ENCODE peak calls at places on chromosomes 11 and 22, in nine cellular contexts. One of them, this sample, is unnamed.

GRCh38 chr11:117199061-117199915 is at the start of gene TAGLN:
- DNase-seq in lower leg skin: no peak
- DNase-seq in MM.1S: no peak
- DNase-seq in left ventricle myocardium inferior: peak; percentile 77
- DNase-seq in HCT116: no peak
- DNase-seq in HFFc6: peak; percentile 94
- DNase-seq in progenitor cell of endocrine pancreas: no peak
- DNase-seq in tibial nerve: peak; percentile 66
- DNase-seq in astrocyte of the spinal cord: peak; percentile 97
- DNase-seq in this sample: no peak

GRCh38 chr22:44539467-44540063 is 41.5 kb upstream of the RTL6 start:
- DNase-seq in HCT116: no peak
- DNase-seq in lower leg skin: no peak
- DNase-seq in MM.1S: no peak
- DNase-seq in progenitor cell of endocrine pancreas: no peak
- DNase-seq in tibial nerve: no peak
- DNase-seq in HFFc6: no peak
- DNase-seq in astrocyte of the spinal cord: no peak
- DNase-seq in left ventricle myocardium inferior: no peak
- DNase-seq in this sample: no peak

GRCh38 chr11:65563606-65564005 is 5.4 kb upstream of the LTBP3 start:
- DNase-seq in HFFc6: no peak
- DNase-seq in left ventricle myocardium inferior: no peak
- DNase-seq in lower leg skin: no peak
- DNase-seq in progenitor cell of endocrine pancreas: no peak
- DNase-seq in tibial nerve: no peak
- DNase-seq in MM.1S: no peak
- DNase-seq in HCT116: no peak
- DNase-seq in astrocyte of the spinal cord: no peak
- DNase-seq in this sample: no peak

GRCh38 chr22:26410398-26410797 is 18.7 kb upstream of the ASPHD2 start:
- DNase-seq in MM.1S: no peak
- DNase-seq in lower leg skin: no peak
- DNase-seq in progenitor cell of endocrine pancreas: no peak
- DNase-seq in astrocyte of the spinal cord: no peak
- DNase-seq in HFFc6: no peak
- DNase-seq in HCT116: no peak
- DNase-seq in left ventricle myocardium inferior: no peak
- DNase-seq in tibial nerve: no peak
- DNase-seq in this sample: no peak

GRCh38 chr22:37336474-37337028 is 54.2 kb downstream of the CYTH4 start:
- DNase-seq in lower leg skin: no peak
- DNase-seq in HFFc6: no peak
- DNase-seq in MM.1S: no peak
- DNase-seq in astrocyte of the spinal cord: no peak
- DNase-seq in tibial nerve: no peak
- DNase-seq in progenitor cell of endocrine pancreas: no peak
- DNase-seq in HCT116: no peak
- DNase-seq in left ventricle myocardium inferior: no peak
- DNase-seq in this sample: no peak

GRCh38 chr22:46053563-46054090 is 76.7 kb upstream of the WNT7B start:
- DNase-seq in lower leg skin: peak; percentile 60
- DNase-seq in HFFc6: no peak
- DNase-seq in left ventricle myocardium inferior: peak; percentile 82
- DNase-seq in astrocyte of the spinal cord: peak; percentile 61
- DNase-seq in HCT116: no peak
- DNase-seq in tibial nerve: no peak
- DNase-seq in MM.1S: peak; percentile 80
- DNase-seq in progenitor cell of endocrine pancreas: no peak
- DNase-seq in this sample: peak; percentile 56

GRCh38 chr22:38098410-38099249 is 11.9 kb downstream of the BAIAP2L2 start:
- DNase-seq in astrocyte of the spinal cord: no peak
- DNase-seq in HFFc6: peak; percentile 6
- DNase-seq in lower leg skin: no peak
- DNase-seq in HCT116: no peak
- DNase-seq in left ventricle myocardium inferior: no peak
- DNase-seq in progenitor cell of endocrine pancreas: no peak
- DNase-seq in tibial nerve: no peak
- DNase-seq in MM.1S: no peak
- DNase-seq in this sample: no peak

GRCh38 chr11:15233386-15233785 is 118.7 kb downstream of the INSC start:
- DNase-seq in astrocyte of the spinal cord: no peak
- DNase-seq in progenitor cell of endocrine pancreas: no peak
- DNase-seq in MM.1S: no peak
- DNase-seq in HCT116: no peak
- DNase-seq in HFFc6: no peak
- DNase-seq in left ventricle myocardium inferior: no peak
- DNase-seq in tibial nerve: no peak
- DNase-seq in lower leg skin: no peak
- DNase-seq in this sample: no peak

GRCh38 chr11:36155770-36156485 is 133.3 kb downstream of the COMMD9 start:
- DNase-seq in left ventricle myocardium inferior: no peak
- DNase-seq in astrocyte of the spinal cord: peak; percentile 42
- DNase-seq in tibial nerve: no peak
- DNase-seq in HCT116: no peak
- DNase-seq in lower leg skin: no peak
- DNase-seq in HFFc6: peak; percentile 41
- DNase-seq in MM.1S: no peak
- DNase-seq in progenitor cell of endocrine pancreas: no peak
- DNase-seq in this sample: no peak

GRCh38 chr11:36151933-36152580 is 137.2 kb downstream of the COMMD9 start:
- DNase-seq in progenitor cell of endocrine pancreas: no peak
- DNase-seq in tibial nerve: no peak
- DNase-seq in astrocyte of the spinal cord: no peak
- DNase-seq in left ventricle myocardium inferior: no peak
- DNase-seq in HFFc6: no peak
- DNase-seq in MM.1S: no peak
- DNase-seq in lower leg skin: no peak
- DNase-seq in HCT116: no peak
- DNase-seq in this sample: no peak

GRCh38 chr11:36155301-36155700 is 133.9 kb downstream of the COMMD9 start:
- DNase-seq in astrocyte of the spinal cord: no peak
- DNase-seq in progenitor cell of endocrine pancreas: no peak
- DNase-seq in HCT116: no peak
- DNase-seq in MM.1S: no peak
- DNase-seq in HFFc6: no peak
- DNase-seq in lower leg skin: no peak
- DNase-seq in tibial nerve: no peak
- DNase-seq in left ventricle myocardium inferior: peak; percentile 32
- DNase-seq in this sample: no peak

GRCh38 chr11:36150986-36151385 is 138.2 kb downstream of the COMMD9 start:
- DNase-seq in progenitor cell of endocrine pancreas: no peak
- DNase-seq in tibial nerve: no peak
- DNase-seq in astrocyte of the spinal cord: peak; percentile 36
- DNase-seq in HFFc6: no peak
- DNase-seq in left ventricle myocardium inferior: no peak
- DNase-seq in MM.1S: no peak
- DNase-seq in lower leg skin: no peak
- DNase-seq in HCT116: no peak
- DNase-seq in this sample: no peak

GRCh38 chr11:36153581-36153980 is 135.6 kb downstream of the COMMD9 start:
- DNase-seq in left ventricle myocardium inferior: no peak
- DNase-seq in HCT116: no peak
- DNase-seq in HFFc6: no peak
- DNase-seq in tibial nerve: no peak
- DNase-seq in lower leg skin: no peak
- DNase-seq in progenitor cell of endocrine pancreas: no peak
- DNase-seq in MM.1S: no peak
- DNase-seq in astrocyte of the spinal cord: no peak
- DNase-seq in this sample: no peak
- TF ChIP-seq CTCF in left ventricle myocardium inferior: no peak
- TF ChIP-seq CTCF in HCT116: no peak
- TF ChIP-seq CTCF in HFFc6: peak; percentile 36
- TF ChIP-seq CTCF in tibial nerve: no peak
- TF ChIP-seq CTCF in lower leg skin: no peak
- TF ChIP-seq CTCF in progenitor cell of endocrine pancreas: peak; percentile 32
- TF ChIP-seq CTCF in MM.1S: no peak
- TF ChIP-seq CTCF in astrocyte of the spinal cord: no peak
- TF ChIP-seq CTCF in this sample: no peak

GRCh38 chr11:92141159-92141558 is 83.5 kb upstream of the FAT3 start:
- DNase-seq in HCT116: no peak
- DNase-seq in MM.1S: no peak
- DNase-seq in tibial nerve: no peak
- DNase-seq in left ventricle myocardium inferior: no peak
- DNase-seq in HFFc6: no peak
- DNase-seq in progenitor cell of endocrine pancreas: no peak
- DNase-seq in astrocyte of the spinal cord: no peak
- DNase-seq in lower leg skin: no peak
- DNase-seq in this sample: no peak

GRCh38 chr11:92141725-92142124 is 82.9 kb upstream of the FAT3 start:
- DNase-seq in progenitor cell of endocrine pancreas: no peak
- DNase-seq in tibial nerve: no peak
- DNase-seq in HCT116: no peak
- DNase-seq in lower leg skin: no peak
- DNase-seq in left ventricle myocardium inferior: no peak
- DNase-seq in HFFc6: no peak
- DNase-seq in astrocyte of the spinal cord: no peak
- DNase-seq in MM.1S: no peak
- DNase-seq in this sample: no peak

GRCh38 chr11:92131289-92131890 is 93.2 kb upstream of the FAT3 start:
- DNase-seq in lower leg skin: no peak
- DNase-seq in HFFc6: peak; percentile 53
- DNase-seq in progenitor cell of endocrine pancreas: no peak
- DNase-seq in tibial nerve: no peak
- DNase-seq in astrocyte of the spinal cord: no peak
- DNase-seq in left ventricle myocardium inferior: no peak
- DNase-seq in MM.1S: no peak
- DNase-seq in HCT116: no peak
- DNase-seq in this sample: no peak

GRCh38 chr11:92140021-92140420 is 84.6 kb upstream of the FAT3 start:
- DNase-seq in left ventricle myocardium inferior: no peak
- DNase-seq in tibial nerve: no peak
- DNase-seq in HCT116: no peak
- DNase-seq in astrocyte of the spinal cord: no peak
- DNase-seq in lower leg skin: no peak
- DNase-seq in progenitor cell of endocrine pancreas: no peak
- DNase-seq in HFFc6: no peak
- DNase-seq in MM.1S: no peak
- DNase-seq in this sample: no peak

DNA sequence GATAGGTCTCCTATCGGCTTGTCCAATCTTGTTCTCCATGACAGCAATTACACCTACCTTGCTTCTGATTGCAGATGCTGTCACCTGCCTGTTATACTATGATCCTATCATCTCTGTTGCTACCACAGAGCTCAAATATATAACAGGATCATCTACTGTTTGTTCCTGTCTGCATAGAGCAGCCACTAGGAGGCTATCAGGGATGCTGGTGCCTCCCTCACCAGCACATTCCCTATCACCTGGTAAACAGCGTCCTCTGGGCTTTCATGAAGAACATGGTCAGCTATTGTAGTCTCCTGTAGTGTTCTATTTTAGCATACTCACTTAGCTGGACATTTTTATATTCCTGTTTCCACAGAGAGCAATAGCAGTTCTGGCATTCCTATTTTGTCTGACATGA is 87.8 kb upstream of the FAT3 start:
- DNase-seq in astrocyte of the spinal cord: no peak
- DNase-seq in MM.1S: no peak
- DNase-seq in HFFc6: no peak
- DNase-seq in HCT116: no peak
- DNase-seq in progenitor cell of endocrine pancreas: no peak
- DNase-seq in tibial nerve: no peak
- DNase-seq in lower leg skin: no peak
- DNase-seq in left ventricle myocardium inferior: no peak
- DNase-seq in this sample: no peak
- TF ChIP-seq CTCF in astrocyte of the spinal cord: no peak
- TF ChIP-seq CTCF in MM.1S: no peak
- TF ChIP-seq CTCF in HFFc6: peak; percentile 41
- TF ChIP-seq CTCF in HCT116: no peak
- TF ChIP-seq CTCF in progenitor cell of endocrine pancreas: peak; percentile 41
- TF ChIP-seq CTCF in tibial nerve: no peak
- TF ChIP-seq CTCF in lower leg skin: no peak
- TF ChIP-seq CTCF in left ventricle myocardium inferior: peak; percentile 31
- TF ChIP-seq CTCF in this sample: no peak

GRCh38 chr22:22099194-22099486 is 116.6 kb upstream of the TOP3B start:
- DNase-seq in lower leg skin: no peak
- DNase-seq in tibial nerve: no peak
- DNase-seq in progenitor cell of endocrine pancreas: no peak
- DNase-seq in HCT116: no peak
- DNase-seq in HFFc6: no peak
- DNase-seq in MM.1S: peak; percentile 49
- DNase-seq in astrocyte of the spinal cord: no peak
- DNase-seq in left ventricle myocardium inferior: no peak
- DNase-seq in this sample: no peak

GRCh38 chr22:22097727-22098228 is 115.2 kb upstream of the TOP3B start:
- DNase-seq in astrocyte of the spinal cord: no peak
- DNase-seq in HCT116: no peak
- DNase-seq in HFFc6: no peak
- DNase-seq in progenitor cell of endocrine pancreas: no peak
- DNase-seq in left ventricle myocardium inferior: no peak
- DNase-seq in lower leg skin: no peak
- DNase-seq in tibial nerve: no peak
- DNase-seq in MM.1S: no peak
- DNase-seq in this sample: no peak

GRCh38 chr22:22098457-22099193 is 116.0 kb upstream of the TOP3B start:
- DNase-seq in progenitor cell of endocrine pancreas: no peak
- DNase-seq in lower leg skin: no peak
- DNase-seq in HFFc6: no peak
- DNase-seq in HCT116: no peak
- DNase-seq in MM.1S: peak; percentile 77
- DNase-seq in astrocyte of the spinal cord: no peak
- DNase-seq in tibial nerve: no peak
- DNase-seq in left ventricle myocardium inferior: no peak
- DNase-seq in this sample: no peak

GRCh38 chr22:22103078-22103593 is 120.5 kb upstream of the TOP3B start:
- DNase-seq in progenitor cell of endocrine pancreas: no peak
- DNase-seq in HCT116: peak; percentile 21
- DNase-seq in MM.1S: no peak
- DNase-seq in lower leg skin: no peak
- DNase-seq in tibial nerve: no peak
- DNase-seq in astrocyte of the spinal cord: no peak
- DNase-seq in HFFc6: peak; percentile 9
- DNase-seq in left ventricle myocardium inferior: no peak
- DNase-seq in this sample: no peak

DNA sequence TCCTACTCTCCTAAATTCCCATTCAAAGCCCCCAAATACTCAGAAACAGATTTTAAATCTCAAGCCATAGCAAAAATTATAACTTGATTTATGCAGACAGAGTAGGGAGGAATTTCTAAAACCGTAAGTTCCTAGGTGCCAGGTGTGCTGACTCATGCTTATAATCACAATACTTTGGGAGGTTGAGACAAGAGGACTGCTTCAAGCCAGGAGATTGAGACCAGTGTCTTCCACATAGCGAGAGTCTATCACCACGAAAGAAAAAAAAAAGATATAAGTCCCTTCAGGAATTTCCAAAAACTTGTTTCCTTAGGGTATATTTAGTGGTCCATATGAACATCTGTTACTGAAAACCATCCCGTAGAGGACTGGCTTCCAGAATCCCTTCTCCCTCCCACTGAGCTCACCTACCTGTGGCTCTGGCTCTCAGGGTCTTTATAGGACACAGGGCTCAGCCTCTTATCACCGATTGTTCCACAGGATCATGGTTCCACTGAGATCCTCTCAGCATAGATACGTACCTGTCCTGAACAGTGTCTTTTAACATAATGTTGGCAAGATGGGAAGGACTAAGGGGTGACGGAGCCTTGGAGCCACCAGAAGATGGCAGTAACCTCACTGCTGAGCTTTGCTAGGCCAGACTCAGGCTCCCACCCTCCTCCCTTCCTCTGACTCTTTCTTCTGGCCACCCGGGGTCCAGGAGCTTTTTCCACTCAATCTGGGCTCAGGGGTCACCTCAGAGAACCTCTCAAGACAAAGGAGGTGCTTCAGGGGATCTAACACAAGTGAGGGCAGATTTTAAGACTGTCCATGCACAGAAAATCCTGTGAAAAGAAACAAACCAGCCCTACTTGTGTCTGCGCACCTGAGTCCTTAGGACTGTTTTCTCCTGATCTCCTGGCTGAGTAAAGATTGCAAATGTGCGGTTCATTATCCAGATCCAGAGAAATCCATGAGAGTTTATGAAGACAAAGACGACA is 117.5 kb upstream of the TOP3B start:
- DNase-seq in progenitor cell of endocrine pancreas: no peak
- DNase-seq in lower leg skin: no peak
- DNase-seq in tibial nerve: no peak
- DNase-seq in left ventricle myocardium inferior: no peak
- DNase-seq in HCT116: peak; percentile 35
- DNase-seq in HFFc6: no peak
- DNase-seq in MM.1S: peak; percentile 31
- DNase-seq in astrocyte of the spinal cord: no peak
- DNase-seq in this sample: no peak
- TF ChIP-seq CTCF in progenitor cell of endocrine pancreas: peak; percentile 55
- TF ChIP-seq CTCF in lower leg skin: no peak
- TF ChIP-seq CTCF in tibial nerve: no peak
- TF ChIP-seq CTCF in left ventricle myocardium inferior: no peak
- TF ChIP-seq CTCF in HCT116: peak; percentile 36
- TF ChIP-seq CTCF in HFFc6: peak; percentile 65
- TF ChIP-seq CTCF in MM.1S: peak; percentile 65
- TF ChIP-seq CTCF in astrocyte of the spinal cord: peak; percentile 63
- TF ChIP-seq CTCF in this sample: no peak

GRCh38 chr11:39571081-39571480 is 1888.4 kb downstream of the LRRC4C start:
- DNase-seq in HFFc6: no peak
- DNase-seq in lower leg skin: no peak
- DNase-seq in tibial nerve: no peak
- DNase-seq in MM.1S: no peak
- DNase-seq in HCT116: no peak
- DNase-seq in astrocyte of the spinal cord: no peak
- DNase-seq in progenitor cell of endocrine pancreas: no peak
- DNase-seq in left ventricle myocardium inferior: no peak
- DNase-seq in this sample: no peak
- TF ChIP-seq CTCF in HFFc6: no peak
- TF ChIP-seq CTCF in lower leg skin: no peak
- TF ChIP-seq CTCF in tibial nerve: no peak
- TF ChIP-seq CTCF in MM.1S: no peak
- TF ChIP-seq CTCF in HCT116: no peak
- TF ChIP-seq CTCF in astrocyte of the spinal cord: no peak
- TF ChIP-seq CTCF in progenitor cell of endocrine pancreas: no peak
- TF ChIP-seq CTCF in left ventricle myocardium inferior: no peak
- TF ChIP-seq CTCF in this sample: no peak

This sample was measured in natural killer cell.